ENCODE peak calls at places on chromosomes 2 and 18, in four cellular contexts. One of them, this sample, is unnamed.

GRCh38 chr2:34096552-34097171 is 497.6 kb upstream of the FAM98A start:
- DNase-seq in H1: peak; percentile 10
- DNase-seq in IMR-90: peak; percentile 56
- DNase-seq in H9: peak; percentile 36
- DNase-seq in this sample: peak; percentile 74

GRCh38 chr18:28065031-28065792 is 111.7 kb downstream of the CDH2 start:
- DNase-seq in H1: no peak
- DNase-seq in IMR-90: peak; percentile 94
- DNase-seq in H9: no peak
- DNase-seq in this sample: peak; percentile 98

GRCh38 chr18:48782381-48782841 is 168.4 kb downstream of the SMAD7 start:
- DNase-seq in IMR-90: no peak
- DNase-seq in H9: no peak
- DNase-seq in H1: no peak
- DNase-seq in this sample: no peak

GRCh38 chr2:152175012-152175367 is 573 bp downstream of the STAM2 start:
- DNase-seq in H9: no peak
- DNase-seq in IMR-90: no peak
- DNase-seq in H1: no peak
- DNase-seq in this sample: no peak

GRCh38 chr2:233690444-233690843 is 2.2 kb upstream of the UGT1A6 start:
- DNase-seq in H9: no peak
- DNase-seq in H1: no peak
- DNase-seq in IMR-90: peak; percentile 3
- DNase-seq in this sample: no peak

GRCh38 chr2:33051586-33052385 is 105.0 kb downstream of the LTBP1 start:
- DNase-seq in H9: no peak
- DNase-seq in IMR-90: peak; percentile 70
- DNase-seq in H1: no peak
- DNase-seq in this sample: no peak

GRCh38 chr2:39620067-39620466 is 45.6 kb upstream of the TMEM178A start:
- DNase-seq in IMR-90: peak; percentile 84
- DNase-seq in H1: no peak
- DNase-seq in H9: no peak
- DNase-seq in this sample: no peak

GRCh38 chr2:28621172-28622100 is 125.6 kb downstream of the PLB1 start:
- DNase-seq in IMR-90: peak; percentile 98
- DNase-seq in H9: peak; percentile 75
- DNase-seq in H1: no peak
- DNase-seq in this sample: peak; percentile 73

GRCh38 chr18:33440011-33440383 is 524 bp downstream of the CCDC178 start:
- DNase-seq in H1: peak; percentile 36
- DNase-seq in IMR-90: peak; percentile 60
- DNase-seq in H9: peak; percentile 72
- DNase-seq in this sample: peak; percentile 68

GRCh38 chr18:50820901-50821520 is 1.2 kb upstream of the MRO start:
- DNase-seq in H1: no peak
- DNase-seq in H9: no peak
- DNase-seq in IMR-90: no peak
- DNase-seq in this sample: no peak

GRCh38 chr18:51479736-51480135 is 282.3 kb upstream of the MEX3C start:
- DNase-seq in IMR-90: no peak
- DNase-seq in H1: no peak
- DNase-seq in H9: no peak
- DNase-seq in this sample: no peak

GRCh38 chr2:40384714-40385113 is 67.2 kb downstream of the SLC8A1 start:
- DNase-seq in H9: no peak
- DNase-seq in IMR-90: peak; percentile 92
- DNase-seq in H1: no peak
- DNase-seq in this sample: no peak

GRCh38 chr2:226730487-226730886 is 69.1 kb downstream of the IRS1 start:
- DNase-seq in IMR-90: peak; percentile 54
- DNase-seq in H9: peak; percentile 44
- DNase-seq in H1: no peak
- DNase-seq in this sample: peak; percentile 80

GRCh38 chr2:226733189-226733858 is 66.3 kb downstream of the IRS1 start:
- DNase-seq in H9: no peak
- DNase-seq in H1: no peak
- DNase-seq in IMR-90: no peak
- DNase-seq in this sample: no peak

GRCh38 chr2:226732478-226733188 is 67.0 kb downstream of the IRS1 start:
- DNase-seq in H1: no peak
- DNase-seq in IMR-90: no peak
- DNase-seq in H9: no peak
- DNase-seq in this sample: no peak

GRCh38 chr2:226736391-226736790 is 63.2 kb downstream of the IRS1 start:
- DNase-seq in H1: no peak
- DNase-seq in IMR-90: no peak
- DNase-seq in H9: no peak
- DNase-seq in this sample: no peak

DNA sequence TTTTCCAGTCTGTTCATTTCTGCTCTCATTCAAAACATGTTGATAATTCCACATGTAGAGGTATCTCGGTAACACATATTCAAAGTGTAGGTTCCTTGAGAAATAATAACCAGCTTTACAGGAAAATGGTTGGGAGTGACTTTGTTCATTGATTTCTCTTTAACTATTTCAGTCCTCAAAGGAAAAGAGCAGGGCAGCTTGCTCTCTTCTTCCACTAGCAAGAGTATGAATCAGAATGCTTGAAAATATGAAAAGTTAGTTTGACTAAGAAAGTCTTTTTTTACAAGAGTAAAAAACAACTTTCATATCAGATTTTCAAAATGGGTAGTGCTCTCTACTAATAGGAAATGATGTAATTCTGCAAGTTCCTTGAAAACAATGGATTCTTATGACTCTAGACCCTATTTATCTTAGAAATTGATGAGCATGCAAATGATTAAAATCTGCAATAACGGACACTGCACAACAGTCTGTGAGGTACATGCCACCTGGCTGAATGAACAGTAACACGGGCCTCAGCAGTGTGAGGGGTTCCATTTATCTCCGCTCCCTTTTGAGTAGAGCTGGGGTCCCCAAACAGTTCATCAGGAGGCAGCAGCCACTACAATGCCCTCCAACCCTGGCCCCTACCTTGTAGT is 65.6 kb downstream of the IRS1 start:
- DNase-seq in H9: no peak
- DNase-seq in H1: no peak
- DNase-seq in IMR-90: no peak
- DNase-seq in this sample: no peak
- H3K56ac ChIP-seq in H9: no peak overlapping the region
- H3K56ac ChIP-seq in H1: no peak overlapping the region
- H3K56ac ChIP-seq in IMR-90: no peak overlapping the region
- H3K56ac ChIP-seq in this sample: no peak overlapping the region

GRCh38 chr2:129906861-129907235 is 72.6 kb upstream of the RAB6C start:
- DNase-seq in H1: no peak
- DNase-seq in IMR-90: no peak
- DNase-seq in H9: peak; percentile 18
- DNase-seq in this sample: no peak
- H3K56ac ChIP-seq in H1: no peak overlapping the region
- H3K56ac ChIP-seq in IMR-90: no peak overlapping the region
- H3K56ac ChIP-seq in H9: no peak overlapping the region
- H3K56ac ChIP-seq in this sample: no peak overlapping the region

DNA sequence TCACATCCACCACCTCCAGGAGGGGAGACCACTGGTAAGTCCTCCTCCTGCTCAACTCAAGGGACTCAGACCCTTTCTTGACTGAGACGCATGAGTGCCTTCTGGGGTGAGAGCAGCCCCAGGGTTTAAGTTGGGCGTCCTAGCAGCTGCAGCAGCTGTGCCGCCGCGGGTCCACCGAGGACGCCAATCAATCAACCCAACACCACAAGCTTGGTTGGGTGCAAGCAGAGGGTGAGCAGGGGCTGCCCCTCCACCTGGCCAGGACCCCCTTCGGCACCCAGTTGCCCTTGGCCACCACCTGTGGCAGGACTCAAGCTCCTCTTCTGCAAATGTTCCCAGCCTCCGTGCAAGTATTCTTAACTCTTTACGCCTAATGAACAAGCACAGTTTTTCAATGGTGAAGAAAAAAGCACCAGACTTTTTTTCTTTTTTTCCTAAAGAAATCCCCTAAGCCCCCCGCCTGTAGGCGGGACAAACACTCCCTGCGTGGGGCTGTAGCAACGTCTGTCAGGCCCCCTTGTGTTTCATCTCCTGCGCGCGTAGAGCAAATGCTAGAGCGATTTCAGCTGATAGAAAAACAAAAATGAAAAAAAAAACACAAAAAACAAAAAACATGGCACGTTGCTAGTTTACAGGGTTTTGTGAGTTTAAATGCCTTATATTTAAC is 197.1 kb downstream of the LOXHD1 start:
- DNase-seq in H1: no peak
- DNase-seq in IMR-90: no peak
- DNase-seq in H9: no peak
- DNase-seq in this sample: no peak
- H3K56ac ChIP-seq in H1: no peak overlapping the region
- H3K56ac ChIP-seq in IMR-90: no peak overlapping the region
- H3K56ac ChIP-seq in H9: no peak overlapping the region
- H3K56ac ChIP-seq in this sample: no peak overlapping the region

DNA sequence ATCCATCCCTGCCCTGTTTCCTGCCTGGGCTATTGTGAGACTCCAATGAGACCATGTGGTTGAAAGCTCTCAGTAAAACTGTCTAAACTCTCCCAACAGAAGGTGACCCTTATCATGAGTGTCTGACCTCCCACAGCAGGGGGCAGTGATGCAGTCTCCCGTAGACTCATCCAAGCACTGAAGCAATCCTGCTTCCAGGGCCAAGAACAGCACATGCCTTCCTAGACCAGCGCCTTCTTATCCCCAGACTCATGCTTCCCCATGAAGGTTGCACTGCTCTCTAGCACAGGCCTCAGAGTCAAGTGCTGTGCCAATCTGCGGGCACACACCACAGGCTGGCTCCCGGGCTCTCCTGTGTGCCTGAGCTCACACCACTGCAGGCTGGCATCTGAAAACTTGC is 112.3 kb downstream of the TNS1 start:
- DNase-seq in H9: no peak
- DNase-seq in IMR-90: peak; percentile 93
- DNase-seq in H1: no peak
- DNase-seq in this sample: peak; percentile 30
- H3K56ac ChIP-seq in H9: no peak overlapping the region
- H3K56ac ChIP-seq in IMR-90: no peak overlapping the region
- H3K56ac ChIP-seq in H1: no peak overlapping the region
- H3K56ac ChIP-seq in this sample: no peak overlapping the region

DNA sequence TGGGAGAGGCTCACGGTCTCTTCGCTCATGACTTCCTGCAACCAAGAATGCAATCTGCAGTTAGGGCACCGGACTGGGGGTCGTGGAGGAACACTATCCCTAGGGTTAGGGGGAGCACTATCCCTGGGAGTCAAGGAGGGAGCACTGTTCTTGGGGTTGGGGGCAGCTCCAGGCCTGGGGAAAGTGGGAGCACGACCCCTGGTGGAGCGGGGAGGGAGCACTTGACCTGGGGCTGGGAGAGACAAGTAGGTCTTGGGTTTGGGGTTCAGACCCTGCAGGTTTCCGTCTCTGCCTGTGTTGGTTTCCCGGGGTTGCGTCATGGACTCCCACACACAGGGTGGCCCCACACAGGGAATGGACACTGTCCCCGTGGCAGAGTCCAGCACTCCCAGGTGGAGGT is 133.6 kb downstream of the TPO start:
- DNase-seq in IMR-90: no peak
- DNase-seq in H1: no peak
- DNase-seq in H9: no peak
- DNase-seq in this sample: no peak
- H3K56ac ChIP-seq in IMR-90: no peak overlapping the region
- H3K56ac ChIP-seq in H1: no peak overlapping the region
- H3K56ac ChIP-seq in H9: no peak overlapping the region
- H3K56ac ChIP-seq in this sample: no peak overlapping the region

DNA sequence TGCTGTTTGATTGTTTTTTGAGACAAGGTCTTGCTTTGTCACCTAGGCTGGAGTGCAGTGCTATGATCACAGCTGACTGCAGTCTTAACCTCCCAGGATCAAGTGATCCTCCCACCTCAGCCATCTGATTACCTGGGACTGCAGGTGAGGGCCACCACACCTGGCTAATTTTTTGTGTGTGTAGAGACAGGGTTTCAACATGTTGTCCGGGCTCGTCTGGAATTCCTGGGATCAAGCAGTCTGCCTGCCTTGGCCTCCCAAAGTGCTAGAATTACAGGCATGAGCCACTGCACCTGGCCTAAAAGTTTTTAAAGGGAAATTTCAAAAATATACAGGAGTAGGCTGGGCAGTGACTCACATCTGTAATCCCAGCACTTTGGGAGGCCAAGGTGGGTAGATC is 22.4 kb downstream of the CARF start:
- DNase-seq in H9: no peak
- DNase-seq in IMR-90: no peak
- DNase-seq in H1: no peak
- DNase-seq in this sample: no peak
- H3K56ac ChIP-seq in H9: no peak overlapping the region
- H3K56ac ChIP-seq in IMR-90: no peak overlapping the region
- H3K56ac ChIP-seq in H1: no peak overlapping the region
- H3K56ac ChIP-seq in this sample: no peak overlapping the region

GRCh38 chr18:498901-499300 is 1.6 kb downstream of the COLEC12 start:
- DNase-seq in IMR-90: no peak
- DNase-seq in H1: no peak
- DNase-seq in H9: no peak
- DNase-seq in this sample: peak; percentile 73

GRCh38 chr18:501406-501714 is 859 bp upstream of the COLEC12 start:
- DNase-seq in IMR-90: no peak
- DNase-seq in H1: no peak
- DNase-seq in H9: no peak
- DNase-seq in this sample: peak; percentile 35

GRCh38 chr18:500556-501405 is at the start of gene COLEC12:
- DNase-seq in H9: no peak
- DNase-seq in IMR-90: no peak
- DNase-seq in H1: no peak
- DNase-seq in this sample: peak; percentile 53

GRCh38 chr18:500230-500555 is 308 bp downstream of the COLEC12 start:
- DNase-seq in H1: no peak
- DNase-seq in IMR-90: no peak
- DNase-seq in H9: peak; percentile 39
- DNase-seq in this sample: peak; percentile 65

DNA sequence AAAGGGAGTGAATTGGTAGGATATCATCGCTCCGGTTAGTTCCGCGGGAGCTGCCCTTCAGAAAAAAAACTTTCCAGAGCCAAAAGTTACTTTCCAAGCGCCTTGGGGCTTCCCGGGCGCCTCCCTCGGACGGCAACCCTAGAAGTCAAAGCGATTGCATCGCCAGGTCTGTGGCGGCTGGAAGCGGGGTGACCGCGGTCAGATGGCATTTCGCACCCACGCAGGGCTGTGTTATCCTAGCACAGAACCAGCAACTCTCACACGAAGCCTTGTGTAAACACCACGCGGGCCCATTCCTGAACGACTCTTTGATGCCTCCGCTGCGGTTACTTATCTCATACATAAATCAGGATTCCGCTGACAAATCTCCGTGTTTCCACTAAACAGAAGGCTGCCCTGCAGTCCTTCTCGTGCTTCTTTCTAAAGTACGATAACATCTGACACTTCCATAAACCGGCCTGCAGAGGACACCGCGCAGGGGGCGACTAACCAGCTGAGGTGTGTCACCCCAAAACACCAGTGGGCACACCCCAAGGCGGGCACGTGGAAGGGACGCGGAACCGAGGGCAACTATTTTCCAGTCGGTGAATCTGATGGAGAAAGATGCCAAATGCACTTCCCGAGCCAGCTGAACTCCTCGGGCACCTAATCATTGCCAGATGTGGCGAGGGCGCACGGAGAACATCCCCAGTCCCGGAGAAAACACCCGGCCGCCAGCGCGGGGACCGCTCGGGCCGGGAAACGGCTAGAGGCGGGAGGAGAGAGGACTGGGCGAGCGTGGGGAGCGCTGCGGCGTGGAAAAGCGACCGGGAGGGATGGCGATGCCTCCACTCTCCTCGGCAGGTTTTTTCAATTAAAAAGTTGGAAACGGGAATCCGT is 911 bp downstream of the COLEC12 start:
- DNase-seq in IMR-90: peak; percentile 85
- DNase-seq in H1: no peak
- DNase-seq in H9: no peak
- DNase-seq in this sample: peak; percentile 92
- H3K56ac ChIP-seq in IMR-90: no peak overlapping the region
- H3K56ac ChIP-seq in H1: no peak overlapping the region
- H3K56ac ChIP-seq in H9: no peak overlapping the region
- H3K56ac ChIP-seq in this sample: peak overlapping the region; percentile 94